ENCODE peak calls at places on chromosomes 6 and 20, in four cellular contexts. One of them, this sample, is unnamed.
A peak's percentile ranks its signal among the peaks of the same experiment; 100 is the strongest.

GRCh38 chr6:132496519-132497180 is 16.3 kb downstream of the STX7 start:
- DNase-seq in H1: no peak
- DNase-seq in neuronal stem cell: no peak
- DNase-seq in IMR-90: no peak
- DNase-seq in this sample: no peak

GRCh38 chr20:5369622-5370021 is 52.9 kb upstream of the PROKR2 start:
- DNase-seq in H1: no peak
- DNase-seq in IMR-90: no peak
- DNase-seq in neuronal stem cell: no peak
- DNase-seq in this sample: no peak

GRCh38 chr6:52990342-52990741 is 4.7 kb downstream of the GSTA4 start:
- DNase-seq in neuronal stem cell: no peak
- DNase-seq in H1: no peak
- DNase-seq in IMR-90: peak; percentile 61
- DNase-seq in this sample: no peak

GRCh38 chr6:14549319-14549770 is 431.8 kb downstream of the CD83 start:
- DNase-seq in IMR-90: no peak
- DNase-seq in H1: no peak
- DNase-seq in neuronal stem cell: no peak
- DNase-seq in this sample: no peak

GRCh38 chr6:27091661-27092315 is 155.7 kb upstream of the PRSS16 start:
- DNase-seq in neuronal stem cell: peak; percentile 37
- DNase-seq in IMR-90: peak; percentile 95
- DNase-seq in H1: peak; percentile 38
- DNase-seq in this sample: peak; percentile 95

GRCh38 chr6:145138469-145139185 is 596.7 kb downstream of the EPM2A start:
- DNase-seq in neuronal stem cell: peak; percentile 54
- DNase-seq in IMR-90: no peak
- DNase-seq in H1: no peak
- DNase-seq in this sample: no peak

GRCh38 chr6:101595276-101595675 is 201.8 kb downstream of the GRIK2 start:
- DNase-seq in neuronal stem cell: no peak
- DNase-seq in IMR-90: peak; percentile 31
- DNase-seq in H1: no peak
- DNase-seq in this sample: no peak

GRCh38 chr20:8627386-8628030 is 441.4 kb upstream of the PLCB4 start:
- DNase-seq in H1: no peak
- DNase-seq in IMR-90: peak; percentile 36
- DNase-seq in neuronal stem cell: no peak
- DNase-seq in this sample: no peak

GRCh38 chr20:43191946-43192847 is 2.5 kb upstream of the PTPRT start:
- DNase-seq in IMR-90: no peak
- DNase-seq in neuronal stem cell: no peak
- DNase-seq in H1: peak; percentile 51
- DNase-seq in this sample: peak; percentile 65

GRCh38 chr20:59078231-59078630 is 35.6 kb upstream of the PRELID3B start:
- DNase-seq in neuronal stem cell: no peak
- DNase-seq in IMR-90: no peak
- DNase-seq in H1: no peak
- DNase-seq in this sample: no peak

GRCh38 chr20:45823949-45824835 is 2.9 kb downstream of the TNNC2 start:
- DNase-seq in neuronal stem cell: no peak
- DNase-seq in H1: peak; percentile 53
- DNase-seq in IMR-90: no peak
- DNase-seq in this sample: peak; percentile 85

GRCh38 chr6:15561447-15562199 is 101.2 kb downstream of the DTNBP1 start:
- DNase-seq in IMR-90: no peak
- DNase-seq in neuronal stem cell: no peak
- DNase-seq in H1: no peak
- DNase-seq in this sample: no peak

GRCh38 chr6:169895926-169896761 is 144.7 kb downstream of the ERMARD start:
- DNase-seq in H1: no peak
- DNase-seq in IMR-90: no peak
- DNase-seq in neuronal stem cell: no peak
- DNase-seq in this sample: no peak

GRCh38 chr6:163813979-163814493 is 399.5 kb downstream of the QKI start:
- DNase-seq in neuronal stem cell: no peak
- DNase-seq in H1: no peak
- DNase-seq in IMR-90: no peak
- DNase-seq in this sample: no peak

GRCh38 chr6:106670236-106670635 is 40.9 kb downstream of the QRSL1 start:
- DNase-seq in neuronal stem cell: no peak
- DNase-seq in IMR-90: no peak
- DNase-seq in H1: no peak
- DNase-seq in this sample: no peak

GRCh38 chr6:150211700-150212615 is 69.1 kb downstream of the PPP1R14C start:
- DNase-seq in neuronal stem cell: no peak
- DNase-seq in H1: no peak
- DNase-seq in IMR-90: no peak
- DNase-seq in this sample: peak; percentile 39

GRCh38 chr6:142856857-142857608 is 87.9 kb downstream of the HIVEP2 start:
- DNase-seq in neuronal stem cell: no peak
- DNase-seq in IMR-90: no peak
- DNase-seq in H1: no peak
- DNase-seq in this sample: no peak

DNA sequence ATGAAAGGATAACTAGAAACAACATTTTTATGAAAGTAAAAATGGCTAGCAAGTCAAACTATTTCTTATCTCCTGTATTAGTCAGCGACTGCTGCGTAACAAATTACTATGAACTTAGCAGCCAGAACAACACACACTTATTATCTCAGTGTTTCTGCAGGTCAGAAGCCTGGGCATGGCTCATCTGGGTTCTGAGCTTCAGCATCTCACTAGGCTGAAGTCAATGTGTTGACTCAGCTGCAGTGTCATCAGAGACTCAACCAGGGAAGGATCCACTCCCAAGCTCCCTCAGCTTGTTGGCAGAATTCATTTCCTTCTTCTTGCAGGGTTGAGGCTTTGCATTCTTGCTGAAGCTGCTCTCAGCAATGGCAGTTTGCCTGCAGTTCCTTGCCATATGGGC is 33.2 kb upstream of the IGF2R start:
- DNase-seq in neuronal stem cell: no peak
- DNase-seq in IMR-90: peak; percentile 61
- DNase-seq in H1: no peak
- DNase-seq in this sample: no peak
- H3K27ac ChIP-seq in neuronal stem cell: no peak overlapping the region
- H3K27ac ChIP-seq in IMR-90: no peak overlapping the region
- H3K27ac ChIP-seq in H1: no peak overlapping the region
- H3K27ac ChIP-seq in this sample: no peak overlapping the region

DNA sequence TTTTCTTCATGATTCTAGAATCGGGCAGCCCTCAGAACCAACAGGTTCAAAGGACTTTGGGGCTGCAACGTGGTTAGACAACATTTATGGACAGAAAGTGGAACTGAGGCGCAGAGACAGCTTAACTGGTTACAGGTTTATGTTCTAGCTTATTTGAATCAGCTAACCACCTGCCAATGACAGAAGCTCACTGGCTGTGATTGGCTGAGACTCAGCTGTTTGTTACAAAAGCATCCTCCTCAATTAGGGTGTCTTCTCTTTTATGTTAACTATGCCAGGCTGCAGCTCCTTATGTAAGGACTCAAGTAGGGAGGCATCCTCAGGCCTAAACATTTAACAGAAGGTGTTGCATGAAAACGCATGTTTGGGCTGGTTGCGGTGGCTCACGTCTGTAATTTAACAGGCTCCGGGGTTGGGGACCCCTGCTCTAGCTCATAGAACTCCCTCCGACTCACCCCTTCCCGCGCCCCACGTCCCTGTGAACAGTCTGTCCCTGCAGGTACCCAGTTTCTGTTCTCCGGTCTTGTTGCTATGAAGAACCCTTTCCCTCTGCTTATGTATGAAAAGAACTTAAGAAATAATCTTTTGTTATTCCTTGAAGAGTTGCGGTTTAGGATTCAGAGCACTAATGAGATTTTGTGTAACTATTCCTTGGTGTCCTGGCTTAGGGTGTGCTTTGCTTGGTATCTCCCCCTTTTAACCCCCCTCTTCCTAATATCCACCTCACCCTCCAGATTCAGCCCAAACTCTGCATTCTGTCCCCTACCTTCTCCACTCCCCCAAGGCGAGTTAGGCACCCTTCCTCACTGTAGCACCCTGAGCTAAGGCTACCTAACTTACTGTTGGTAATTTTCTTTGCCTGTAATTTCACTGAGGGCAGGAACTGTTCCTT is 1.2 kb upstream of the TMEM181 start:
- DNase-seq in H1: no peak
- DNase-seq in neuronal stem cell: no peak
- DNase-seq in IMR-90: no peak
- DNase-seq in this sample: no peak
- H2BK120ac ChIP-seq in H1: no peak overlapping the region
- H2BK120ac ChIP-seq in neuronal stem cell: no peak overlapping the region
- H2BK120ac ChIP-seq in IMR-90: no peak overlapping the region
- H2BK120ac ChIP-seq in this sample: no peak overlapping the region

GRCh38 chr20:10777713-10778112 is 103.9 kb upstream of the JAG1 start:
- DNase-seq in H1: no peak
- DNase-seq in IMR-90: no peak
- DNase-seq in neuronal stem cell: no peak
- DNase-seq in this sample: no peak

GRCh38 chr20:10780901-10781300 is 107.1 kb upstream of the JAG1 start:
- DNase-seq in IMR-90: no peak
- DNase-seq in neuronal stem cell: no peak
- DNase-seq in H1: no peak
- DNase-seq in this sample: no peak

GRCh38 chr20:10783660-10784336 is 110.0 kb upstream of the JAG1 start:
- DNase-seq in IMR-90: no peak
- DNase-seq in neuronal stem cell: no peak
- DNase-seq in H1: no peak
- DNase-seq in this sample: peak; percentile 85

GRCh38 chr20:10781526-10781925 is 107.7 kb upstream of the JAG1 start:
- DNase-seq in H1: no peak
- DNase-seq in neuronal stem cell: no peak
- DNase-seq in IMR-90: no peak
- DNase-seq in this sample: no peak

DNA sequence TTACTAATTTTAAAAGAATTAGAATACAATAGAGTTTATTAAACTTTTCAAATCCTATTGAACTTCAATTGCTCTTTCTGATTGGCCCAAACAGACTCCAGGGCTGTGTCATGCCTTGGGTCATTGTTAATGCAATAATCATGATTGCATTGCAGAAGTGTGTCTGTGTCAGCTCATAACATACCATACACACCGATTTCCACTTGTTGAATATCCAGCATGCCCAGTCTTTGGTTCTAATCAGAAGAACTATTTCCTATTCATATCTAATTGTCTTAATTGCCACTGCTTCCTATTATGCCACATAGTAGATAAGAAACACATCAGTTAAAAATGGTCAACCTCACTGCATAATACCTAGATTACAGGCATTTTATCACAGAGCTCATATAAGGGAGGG is 106.1 kb upstream of the JAG1 start:
- DNase-seq in H1: no peak
- DNase-seq in IMR-90: no peak
- DNase-seq in neuronal stem cell: no peak
- DNase-seq in this sample: no peak
- H3K27ac ChIP-seq in H1: no peak overlapping the region
- H3K27ac ChIP-seq in IMR-90: no peak overlapping the region
- H3K27ac ChIP-seq in neuronal stem cell: no peak overlapping the region
- H3K27ac ChIP-seq in this sample: no peak overlapping the region

GRCh38 chr20:37071481-37071911 is 24.3 kb downstream of the RBL1 start:
- DNase-seq in H1: no peak
- DNase-seq in neuronal stem cell: no peak
- DNase-seq in IMR-90: peak; percentile 67
- DNase-seq in this sample: peak; percentile 6

GRCh38 chr20:37075932-37076685 is 19.7 kb downstream of the RBL1 start:
- DNase-seq in IMR-90: peak; percentile 52
- DNase-seq in H1: no peak
- DNase-seq in neuronal stem cell: no peak
- DNase-seq in this sample: no peak

GRCh38 chr20:37081717-37082289 is 14.0 kb downstream of the RBL1 start:
- DNase-seq in neuronal stem cell: no peak
- DNase-seq in IMR-90: no peak
- DNase-seq in H1: no peak
- DNase-seq in this sample: peak; percentile 3

GRCh38 chr20:37072293-37073196 is 23.3 kb downstream of the RBL1 start:
- DNase-seq in H1: no peak
- DNase-seq in IMR-90: no peak
- DNase-seq in neuronal stem cell: no peak
- DNase-seq in this sample: no peak

DNA sequence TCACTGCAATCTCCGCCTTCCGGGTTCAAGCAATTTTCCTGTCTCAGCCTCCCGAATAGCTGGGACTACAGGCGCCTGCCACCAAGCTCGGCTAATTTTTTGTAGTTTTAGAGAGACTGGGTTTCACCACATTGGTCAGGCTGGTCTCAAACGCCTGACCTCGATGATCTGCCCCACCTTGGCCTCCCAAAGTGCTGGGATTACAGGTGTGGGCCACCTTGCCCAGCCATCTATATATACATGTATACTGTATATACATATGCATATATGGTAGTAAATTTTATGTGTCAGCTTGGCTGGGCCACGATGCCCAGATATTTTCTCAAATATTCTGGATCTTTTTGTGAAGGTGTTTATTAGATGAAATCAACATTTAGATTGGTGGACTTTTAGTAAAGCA is 18.8 kb downstream of the RBL1 start:
- DNase-seq in IMR-90: no peak
- DNase-seq in H1: no peak
- DNase-seq in neuronal stem cell: no peak
- DNase-seq in this sample: no peak
- H2BK120ac ChIP-seq in IMR-90: no peak overlapping the region
- H2BK120ac ChIP-seq in H1: no peak overlapping the region
- H2BK120ac ChIP-seq in neuronal stem cell: no peak overlapping the region
- H2BK120ac ChIP-seq in this sample: no peak overlapping the region